ENCODE peak calls at places on chromosome 3, in four cellular contexts. R is mammary epithelial cell, D is cardiac muscle cell, Q is AG04450. E is an unnamed sample.

GRCh38 chr3:122497425-122497824 is 17.3 kb downstream of the KPNA1 start:
- DNase-seq in R (peak; percentile 95), D (no peak), Q (peak; percentile 62), E (peak; percentile 94)

GRCh38 chr3:27557411-27557810 is 73.2 kb upstream of the SLC4A7 start:
- DNase-seq in R (no peak), D (no peak), Q (no peak), E (no peak)

GRCh38 chr3:8529197-8529637 is 27.6 kb downstream of the LMCD1 start:
- DNase-seq in R (no peak), D (no peak), Q (peak; percentile 20), E (no peak)

GRCh38 chr3:38360345-38360744 is 13.8 kb downstream of the XYLB start:
- DNase-seq in R (no peak), D (no peak), Q (no peak), E (no peak)

GRCh38 chr3:168087539-168087938 is 8.2 kb downstream of the GOLIM4 start:
- DNase-seq in R (no peak), D (no peak), Q (no peak), E (no peak)

GRCh38 chr3:46922871-46923558 is 45.5 kb downstream of the PTH1R start:
- DNase-seq in R (no peak), D (no peak), Q (no peak), E (no peak)

GRCh38 chr3:14520149-14520548 is 20.0 kb downstream of the GRIP2 start:
- DNase-seq in R (no peak), D (no peak), Q (no peak), E (no peak)

GRCh38 chr3:138862531-138862923 is 27.8 kb upstream of the PIK3CB start:
- DNase-seq in R (peak; percentile 66), D (no peak), Q (no peak), E (peak; percentile 65)

GRCh38 chr3:67357610-67358458 is 296.6 kb downstream of the SUCLG2 start:
- DNase-seq in R (peak; percentile 8), D (peak; percentile 71), Q (no peak), E (peak; percentile 54)

GRCh38 chr3:54355795-54356194 is 233.4 kb downstream of the CACNA2D3 start:
- DNase-seq in R (no peak), D (no peak), Q (no peak), E (no peak)

GRCh38 chr3:151787626-151788025 is 26.3 kb upstream of the AADAC start:
- DNase-seq in R (no peak), D (no peak), Q (no peak), E (peak; percentile 52)

GRCh38 chr3:177358968-177359600 is 161.8 kb upstream of the TBL1XR1 start:
- DNase-seq in R (peak; percentile 29), D (peak; percentile 57), Q (no peak), E (peak; percentile 76)

GRCh38 chr3:138174421-138175122 is at the start of gene DBR1:
- DNase-seq in R (peak; percentile 79), D (peak; percentile 84), Q (peak; percentile 61), E (peak; percentile 86)

GRCh38 chr3:13582366-13583250 is 33.7 kb downstream of the FBLN2 start:
- DNase-seq in R (no peak), D (no peak), Q (no peak), E (no peak)

GRCh38 chr3:173009410-173009809 is 131.6 kb downstream of the SPATA16 start:
- DNase-seq in R (no peak), D (no peak), Q (no peak), E (no peak)

GRCh38 chr3:52481819-52482521 is 13.2 kb upstream of the STAB1 start:
- DNase-seq in R (no peak), D (peak; percentile 32), Q (no peak), E (no peak)

GRCh38 chr3:58487140-58487886 is 4.6 kb upstream of the KCTD6 start:
- DNase-seq in R (peak; percentile 71), D (no peak), Q (no peak), E (peak; percentile 70)

GRCh38 chr3:89395441-89395840 is 288.0 kb downstream of the EPHA3 start:
- DNase-seq in R (no peak), D (no peak), Q (no peak), E (no peak)

GRCh38 chr3:48655586-48655985 is 7.1 kb downstream of the CELSR3 start:
- DNase-seq in R (no peak), D (no peak), Q (no peak), E (no peak)

GRCh38 chr3:31652296-31652695 is 119.6 kb downstream of the STT3B start:
- DNase-seq in R (no peak), D (no peak), Q (no peak), E (no peak)

GRCh38 chr3:48151807-48152427 is 36.3 kb downstream of the CDC25A start:
- DNase-seq in R (no peak), D (no peak), Q (no peak), E (no peak)

GRCh38 chr3:25390605-25391004 is 37.5 kb upstream of the RARB start:
- DNase-seq in R (no peak), D (no peak), Q (no peak), E (no peak)

GRCh38 chr3:134363381-134363755 is 10.9 kb downstream of the AMOTL2 start:
- DNase-seq in R (no peak), D (peak; percentile 31), Q (no peak), E (no peak)
- H3K4me3 ChIP-seq in R (no peak overlapping the region), D (no peak overlapping the region), Q (peak overlapping the region; percentile 38), E (no peak overlapping the region)

DNA sequence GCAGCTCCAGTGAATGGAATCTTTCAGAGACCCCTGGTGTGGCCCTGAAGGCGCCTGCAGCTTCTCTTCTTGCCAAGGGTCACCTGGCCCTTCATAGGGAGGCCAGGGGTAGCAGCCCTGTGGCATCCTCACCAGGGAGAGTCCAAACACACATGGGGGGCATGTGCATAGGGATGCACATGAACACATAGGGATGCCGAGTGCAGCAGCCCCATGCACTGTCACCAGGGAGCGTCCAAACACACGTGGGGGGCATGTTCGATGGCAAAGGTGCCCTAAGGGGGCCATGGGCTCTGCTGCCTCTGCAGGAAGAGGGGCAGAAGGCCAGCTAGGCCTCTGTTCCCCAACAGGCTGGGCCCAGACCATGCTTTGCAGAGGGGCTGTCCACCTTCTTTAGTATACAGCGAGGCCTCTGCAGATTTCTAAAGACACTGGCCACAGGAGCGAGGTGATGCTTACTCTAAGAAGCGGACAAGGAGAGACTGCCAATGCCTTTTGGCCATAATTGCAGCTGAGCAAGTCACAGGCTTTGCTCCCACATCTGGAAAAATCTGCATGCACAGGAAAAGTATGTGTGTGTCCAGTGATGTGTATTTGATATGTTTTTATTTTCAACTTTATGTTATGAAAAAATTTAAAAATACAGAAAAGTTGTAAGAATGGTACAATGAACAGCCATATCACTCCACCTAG is 20.9 kb downstream of the ANAPC13 start:
- DNase-seq in R (no peak), D (no peak), Q (no peak), E (no peak)
- TF ChIP-seq CTCF in R (no peak), D (no peak), Q (no peak), E (no peak)

GRCh38 chr3:112643621-112644236 is 2.8 kb upstream of the CCDC80 start:
- DNase-seq in R (no peak), D (no peak), Q (no peak), E (no peak)

GRCh38 chr3:112647122-112647521 is 6.2 kb upstream of the CCDC80 start:
- DNase-seq in R (peak; percentile 64), D (peak; percentile 41), Q (peak; percentile 61), E (peak; percentile 86)

GRCh38 chr3:112649478-112649735 is 8.5 kb upstream of the CCDC80 start:
- DNase-seq in R (no peak), D (no peak), Q (no peak), E (no peak)

GRCh38 chr3:112644453-112644852 is 3.5 kb upstream of the CCDC80 start:
- DNase-seq in R (no peak), D (no peak), Q (no peak), E (no peak)

GRCh38 chr3:112646623-112647022 is 5.7 kb upstream of the CCDC80 start:
- DNase-seq in R (no peak), D (no peak), Q (no peak), E (peak; percentile 34)
- H3K4me3 ChIP-seq in R (no peak overlapping the region), D (no peak overlapping the region), Q (no peak overlapping the region), E (no peak overlapping the region)

GRCh38 chr3:7144696-7145308 is 283.9 kb downstream of the GRM7 start:
- DNase-seq in R (peak; percentile 12), D (peak; percentile 64), Q (no peak), E (peak; percentile 13)
- TF ChIP-seq CTCF in R (peak; percentile 66), D (peak; percentile 26), Q (no peak), E (peak; percentile 70)

DNA sequence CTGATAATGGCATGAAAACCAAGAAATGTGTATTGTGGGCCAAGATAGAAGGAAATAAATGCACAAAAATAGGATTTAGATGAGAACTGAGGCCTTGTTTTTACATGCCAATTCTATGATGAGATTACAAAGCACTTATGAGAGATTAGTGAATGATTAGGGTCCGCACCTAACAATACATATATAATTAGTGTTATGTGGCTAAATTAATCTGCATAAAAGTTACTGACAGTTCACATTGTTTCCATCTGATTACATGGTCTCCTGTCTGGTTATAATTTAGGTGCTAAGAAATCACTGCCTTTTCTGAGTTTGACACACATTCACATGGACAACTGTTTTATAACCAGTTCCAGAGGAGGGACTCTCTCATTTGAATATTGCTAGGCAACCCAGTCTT is 117.1 kb upstream of the ARL6 start:
- DNase-seq in R (no peak), D (no peak), Q (no peak), E (no peak)
- H3K4me3 ChIP-seq in R (no peak overlapping the region), D (no peak overlapping the region), Q (no peak overlapping the region), E (no peak overlapping the region)

GRCh38 chr3:78430741-78431140 is 1337.1 kb downstream of the ROBO1 start:
- DNase-seq in R (no peak), D (no peak), Q (no peak), E (no peak)

DNA sequence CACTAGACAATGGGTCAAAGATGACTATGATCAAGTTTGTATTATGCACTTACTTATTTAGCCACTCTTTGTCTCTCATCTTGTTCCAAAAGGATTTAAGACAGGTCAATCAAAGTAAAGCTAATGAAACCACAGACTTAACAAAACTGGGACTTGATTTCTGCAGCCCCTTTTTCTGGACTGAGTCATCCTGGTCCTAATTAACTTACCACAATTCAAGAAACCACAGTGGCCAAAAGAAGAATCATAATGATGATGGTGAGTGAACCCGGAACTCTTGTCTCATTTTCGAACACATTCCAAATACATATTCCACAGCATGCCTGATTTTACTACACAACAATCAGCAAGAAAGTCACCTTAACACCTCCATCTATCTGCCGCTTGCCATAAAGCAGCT is 1333.0 kb downstream of the ROBO1 start:
- DNase-seq in R (no peak), D (no peak), Q (no peak), E (no peak)
- TF ChIP-seq CTCF in R (no peak), D (no peak), Q (no peak), E (no peak)

DNA sequence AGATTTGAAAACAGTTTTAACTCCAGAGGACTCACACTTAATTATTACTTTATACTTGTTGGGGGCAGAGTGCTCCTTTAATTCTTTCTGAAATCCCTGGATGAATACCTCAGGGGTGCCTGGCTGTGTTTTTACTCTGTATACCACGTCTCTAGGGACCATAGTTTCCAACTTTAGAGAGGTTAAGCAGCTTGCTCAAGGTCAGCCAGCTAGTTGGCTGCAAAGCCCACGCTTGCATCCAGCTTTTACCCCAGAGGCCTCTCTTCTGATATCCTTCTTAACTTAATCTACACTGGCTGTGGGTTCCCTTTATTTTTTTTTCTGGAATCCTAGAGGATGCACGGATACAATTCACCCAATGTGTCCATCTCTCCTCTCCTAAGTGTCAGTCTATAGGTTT is 1.4 kb downstream of the PDZRN3 start:
- DNase-seq in R (no peak), D (peak; percentile 34), Q (no peak), E (no peak)
- H3K4me3 ChIP-seq in R (no peak overlapping the region), D (peak overlapping the region; percentile 61), Q (peak overlapping the region; percentile 89), E (peak overlapping the region; percentile 3)